ENCODE peak calls at places on chromosomes 1 and 21, in eight cellular contexts. M, E, W, D, I, X, V and R are unnamed samples.

GRCh38 chr21:35528109-35529042 is 479.3 kb upstream of the RUNX1 start:
- DNase-seq in M (peak; percentile 20), E (no peak), W (no peak), D (no peak), I (no peak), X (peak; percentile 24), V (no peak), R (peak; percentile 29)

GRCh38 chr1:65812065-65812464 is 19.4 kb downstream of the PDE4B start:
- DNase-seq in M (peak; percentile 95), E (no peak), W (peak; percentile 96), D (no peak), I (no peak), X (no peak), V (no peak), R (peak; percentile 79)

GRCh38 chr1:155892801-155893200 is 18.3 kb downstream of the RIT1 start:
- DNase-seq in M (peak; percentile 89), E (no peak), W (peak; percentile 79), D (no peak), I (peak; percentile 23), X (no peak), V (no peak), R (peak; percentile 79)

GRCh38 chr1:206059354-206059915 is 6.5 kb downstream of the RHEX start:
- DNase-seq in M (no peak), E (no peak), W (no peak), D (no peak), I (no peak), X (no peak), V (no peak), R (no peak)

GRCh38 chr1:107966550-107966949 is 1.6 kb upstream of the VAV3 start:
- DNase-seq in M (no peak), E (no peak), W (no peak), D (no peak), I (no peak), X (no peak), V (no peak), R (no peak)

GRCh38 chr21:21436012-21436545 is 437.9 kb downstream of the NCAM2 start:
- DNase-seq in M (peak; percentile 49), E (no peak), W (no peak), D (no peak), I (no peak), X (no peak), V (no peak), R (peak; percentile 74)

GRCh38 chr1:37931148-37931492 is 15.7 kb downstream of the INPP5B start:
- DNase-seq in M (no peak), E (no peak), W (no peak), D (no peak), I (no peak), X (no peak), V (no peak), R (no peak)

GRCh38 chr1:247266053-247266452 is 10.2 kb downstream of the VN1R5 start:
- DNase-seq in M (peak; percentile 31), E (no peak), W (peak; percentile 7), D (no peak), I (no peak), X (no peak), V (no peak), R (peak; percentile 7)

GRCh38 chr1:156086256-156086662 is 4.0 kb upstream of the MEX3A start:
- DNase-seq in M (peak; percentile 50), E (no peak), W (peak; percentile 25), D (no peak), I (peak; percentile 73), X (no peak), V (no peak), R (peak; percentile 90)

GRCh38 chr1:39672551-39672947 is 642 bp upstream of the NT5C1A start:
- DNase-seq in M (no peak), E (no peak), W (no peak), D (no peak), I (no peak), X (no peak), V (no peak), R (no peak)

GRCh38 chr21:19507682-19508260 is 1104.2 kb upstream of the TMPRSS15 start:
- DNase-seq in M (no peak), E (no peak), W (peak; percentile 1), D (no peak), I (peak; percentile 15), X (no peak), V (no peak), R (peak; percentile 4)

GRCh38 chr1:28966617-28967016 is 52.2 kb downstream of the EPB41 start:
- DNase-seq in M (no peak), E (no peak), W (no peak), D (no peak), I (peak; percentile 21), X (no peak), V (no peak), R (no peak)

GRCh38 chr1:29122662-29122986 is 1.1 kb downstream of the TMEM200B start:
- DNase-seq in M (peak; percentile 67), E (peak; percentile 88), W (peak; percentile 87), D (peak; percentile 49), I (peak; percentile 74), X (peak; percentile 84), V (peak; percentile 26), R (peak; percentile 78)

GRCh38 chr1:92411511-92411910 is 75.2 kb downstream of the GFI1 start:
- DNase-seq in M (peak; percentile 78), E (no peak), W (peak; percentile 82), D (no peak), I (peak; percentile 50), X (no peak), V (no peak), R (peak; percentile 42)

GRCh38 chr21:30842990-30843389 is 13.4 kb upstream of the KRTAP7-1 start:
- DNase-seq in M (no peak), E (no peak), W (no peak), D (no peak), I (no peak), X (no peak), V (no peak), R (no peak)
- TF ChIP-seq CTCF in M (no peak), E (no peak), W (no peak), D (no peak), I (no peak), X (no peak), V (peak; percentile 34), R (no peak)

GRCh38 chr1:2431095-2431494 is 18.7 kb upstream of the PEX10 start:
- DNase-seq in M (no peak), E (no peak), W (no peak), D (no peak), I (no peak), X (no peak), V (no peak), R (no peak)

GRCh38 chr1:2428490-2428889 is 16.1 kb upstream of the PEX10 start:
- DNase-seq in M (no peak), E (no peak), W (no peak), D (no peak), I (no peak), X (no peak), V (no peak), R (no peak)

GRCh38 chr1:2430592-2430973 is 18.2 kb upstream of the PEX10 start:
- DNase-seq in M (no peak), E (no peak), W (no peak), D (no peak), I (no peak), X (no peak), V (no peak), R (no peak)

GRCh38 chr1:2431503-2431902 is 19.1 kb upstream of the PEX10 start:
- DNase-seq in M (no peak), E (no peak), W (no peak), D (no peak), I (no peak), X (no peak), V (no peak), R (no peak)

GRCh38 chr1:2429780-2430591 is 17.6 kb upstream of the PEX10 start:
- DNase-seq in M (no peak), E (no peak), W (no peak), D (no peak), I (no peak), X (no peak), V (no peak), R (no peak)
- TF ChIP-seq CTCF in M (peak; percentile 44), E (peak; percentile 34), W (peak; percentile 53), D (no peak), I (no peak), X (no peak), V (peak; percentile 34), R (peak; percentile 24)

GRCh38 chr1:199046618-199047017 is 407.8 kb downstream of the PTPRC start:
- DNase-seq in M (no peak), E (no peak), W (peak; percentile 3), D (no peak), I (no peak), X (no peak), V (no peak), R (peak; percentile 25)
- TF ChIP-seq CTCF in M (peak; percentile 13), E (no peak), W (no peak), D (no peak), I (no peak), X (no peak), V (no peak), R (peak; percentile 9)

GRCh38 chr21:41651830-41652229 is 115.0 kb downstream of the RIPK4 start:
- DNase-seq in M (peak; percentile 46), E (no peak), W (peak; percentile 75), D (no peak), I (no peak), X (no peak), V (no peak), R (no peak)
- TF ChIP-seq CTCF in M (no peak), E (no peak), W (peak; percentile 14), D (no peak), I (no peak), X (no peak), V (no peak), R (no peak)

GRCh38 chr1:67214420-67215174 is 48.3 kb downstream of the IL23R start:
- DNase-seq in M (peak; percentile 29), E (no peak), W (peak; percentile 35), D (no peak), I (peak; percentile 54), X (no peak), V (no peak), R (peak; percentile 46)
- TF ChIP-seq CTCF in M (peak; percentile 55), E (peak; percentile 65), W (peak; percentile 61), D (peak; percentile 22), I (peak; percentile 63), X (no peak), V (peak; percentile 78), R (peak; percentile 67)

GRCh38 chr1:54987830-54988705 is 7.6 kb downstream of the TMEM61 start:
- DNase-seq in M (peak; percentile 69), E (no peak), W (peak; percentile 22), D (no peak), I (no peak), X (no peak), V (no peak), R (peak; percentile 47)

GRCh38 chr1:54988975-54989374 is 8.5 kb downstream of the TMEM61 start:
- DNase-seq in M (no peak), E (no peak), W (no peak), D (no peak), I (no peak), X (no peak), V (no peak), R (no peak)

GRCh38 chr1:54990916-54991315 is 7.8 kb upstream of the BSND start:
- DNase-seq in M (no peak), E (no peak), W (no peak), D (no peak), I (no peak), X (no peak), V (no peak), R (no peak)

GRCh38 chr1:54989968-54990810 is 8.5 kb upstream of the BSND start:
- DNase-seq in M (peak; percentile 23), E (no peak), W (no peak), D (no peak), I (no peak), X (no peak), V (no peak), R (peak; percentile 50)

GRCh38 chr1:54989473-54989872 is 9.0 kb downstream of the TMEM61 start:
- DNase-seq in M (no peak), E (no peak), W (no peak), D (peak; percentile 61), I (no peak), X (no peak), V (no peak), R (no peak)
- TF ChIP-seq CTCF in M (no peak), E (no peak), W (no peak), D (no peak), I (no peak), X (no peak), V (no peak), R (no peak)